ENCODE peak calls at places on chromosomes 12 and 14, in four cellular contexts. H, Q, M and J are unnamed samples.
A peak's percentile ranks its signal among the peaks of the same experiment; 100 is the strongest.

GRCh38 chr12:21301-22189 is 45.0 kb upstream of the IQSEC3 start:
- DNase-seq in H (no peak), Q (peak; percentile 8), M (peak; percentile 10), J (peak; percentile 11)

GRCh38 chr12:77995436-77996167 is 164.9 kb downstream of the NAV3 start:
- DNase-seq in H (no peak), Q (no peak), M (no peak), J (peak; percentile 32)

GRCh38 chr14:91418387-91419043 is 895 bp upstream of the CCDC88C start:
- DNase-seq in H (peak; percentile 66), Q (peak; percentile 43), M (peak; percentile 38), J (no peak)

GRCh38 chr14:88299865-88300264 is 23.2 kb downstream of the KCNK10 start:
- DNase-seq in H (no peak), Q (no peak), M (no peak), J (no peak)

GRCh38 chr12:12622418-12622817 is 10.7 kb downstream of the CREBL2 start:
- DNase-seq in H (no peak), Q (no peak), M (no peak), J (no peak)

GRCh38 chr12:78181544-78182162 is 351.0 kb downstream of the NAV3 start:
- DNase-seq in H (peak; percentile 14), Q (no peak), M (peak; percentile 2), J (no peak)

GRCh38 chr12:102539651-102540553 is 59.5 kb upstream of the IGF1 start:
- DNase-seq in H (no peak), Q (no peak), M (peak; percentile 31), J (no peak)

GRCh38 chr12:31029916-31030562 is 43.6 kb upstream of the DDX11 start:
- DNase-seq in H (no peak), Q (no peak), M (no peak), J (no peak)

GRCh38 chr14:73744175-73744867 is 30.1 kb upstream of the PNMA1 start:
- DNase-seq in H (no peak), Q (no peak), M (no peak), J (no peak)

GRCh38 chr14:105486974-105487448 is 325 bp downstream of the CRIP1 start:
- DNase-seq in H (no peak), Q (no peak), M (no peak), J (no peak)
- TF ChIP-seq FOXM1 in H (no peak), Q (no peak), M (no peak), J (no peak)

GRCh38 chr12:91680864-91681263 is 464.8 kb downstream of the BTG1 start:
- DNase-seq in H (no peak), Q (no peak), M (no peak), J (no peak)

GRCh38 chr12:91681751-91682150 is 463.9 kb downstream of the BTG1 start:
- DNase-seq in H (no peak), Q (peak; percentile 30), M (no peak), J (no peak)

GRCh38 chr12:91677556-91677955 is 468.1 kb downstream of the BTG1 start:
- DNase-seq in H (no peak), Q (no peak), M (no peak), J (no peak)
- TF ChIP-seq FOXM1 in H (no peak), Q (no peak), M (no peak), J (no peak)

DNA sequence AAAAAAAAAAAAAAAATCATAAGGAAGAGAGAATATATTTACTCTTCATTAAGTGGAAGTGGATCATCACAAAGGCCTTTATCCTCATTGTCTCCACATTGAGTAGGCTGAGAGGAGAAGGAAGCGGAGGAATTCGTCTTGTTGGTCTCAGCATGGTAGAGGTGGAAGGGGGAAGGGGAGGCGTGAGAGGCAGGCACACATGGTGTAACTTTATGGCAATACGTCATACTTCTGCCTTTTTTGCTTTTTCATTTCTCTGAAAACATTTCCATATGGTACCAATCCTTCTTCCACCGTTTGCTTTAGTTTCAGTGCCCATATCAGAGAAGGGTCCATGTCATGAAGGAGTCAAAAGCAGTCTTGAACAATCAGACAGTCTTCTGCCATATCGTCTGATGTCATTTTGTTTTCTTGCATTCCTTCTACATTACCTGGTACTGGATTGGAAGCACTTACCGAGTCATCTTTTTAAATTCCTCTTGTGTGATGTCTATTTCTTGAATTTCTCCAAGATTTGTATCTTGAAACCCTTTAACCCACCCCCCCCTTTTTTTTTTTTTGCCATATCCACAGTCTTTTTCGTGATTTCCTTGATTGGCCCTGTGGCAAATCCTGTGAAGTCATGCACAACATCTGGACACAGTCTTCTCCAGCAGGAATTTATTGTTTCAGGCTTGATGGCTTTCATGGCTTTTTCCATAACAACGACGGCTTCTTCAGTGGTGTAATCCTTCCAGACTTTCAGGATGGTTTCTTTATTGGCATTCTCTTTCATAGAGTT is 8.9 kb downstream of the FUT8 start:
- DNase-seq in H (no peak), Q (no peak), M (no peak), J (no peak)
- TF ChIP-seq FOXM1 in H (no peak), Q (no peak), M (no peak), J (no peak)

GRCh38 chr12:51118706-51119105 is 35.3 kb upstream of the CSRNP2 start:
- DNase-seq in H (no peak), Q (no peak), M (no peak), J (no peak)
- TF ChIP-seq FOXM1 in H (no peak), Q (no peak), M (no peak), J (no peak)

GRCh38 chr12:114013601-114014345 is 47.6 kb upstream of the RBM19 start:
- DNase-seq in H (peak; percentile 26), Q (peak; percentile 38), M (peak; percentile 39), J (no peak)
- TF ChIP-seq FOXM1 in H (no peak), Q (no peak), M (no peak), J (no peak)

GRCh38 chr12:124673881-124674617 is 106.6 kb upstream of the NCOR2 start:
- DNase-seq in H (no peak), Q (no peak), M (no peak), J (no peak)
- TF ChIP-seq FOXM1 in H (no peak), Q (no peak), M (no peak), J (no peak)

GRCh38 chr12:83149987-83150386 is 463.3 kb downstream of the TMTC2 start:
- DNase-seq in H (no peak), Q (no peak), M (no peak), J (no peak)
- TF ChIP-seq FOXM1 in H (no peak), Q (no peak), M (no peak), J (no peak)

GRCh38 chr12:20305470-20305869 is 62.9 kb upstream of the PDE3A start:
- DNase-seq in H (no peak), Q (no peak), M (no peak), J (no peak)
- TF ChIP-seq FOXM1 in H (no peak), Q (no peak), M (no peak), J (no peak)

GRCh38 chr12:27081668-27082091 is 698 bp downstream of the C12orf71 start:
- DNase-seq in H (no peak), Q (no peak), M (peak; percentile 10), J (no peak)
- TF ChIP-seq FOXM1 in H (no peak), Q (no peak), M (no peak), J (no peak)